ENCODE peak calls at places on chromosomes 3 and 15, in nine cellular contexts. M, D, V, A, E, H, L, X and O are unnamed samples.
A peak's percentile ranks its signal among the peaks of the same experiment; 100 is the strongest.

GRCh38 chr3:105829879-105830622 is 38.8 kb downstream of the CBLB start:
- DNase-seq in M (no peak), D (no peak), V (no peak), A (no peak), E (peak; percentile 21), H (no peak), L (no peak), X (no peak), O (no peak)

GRCh38 chr15:68699881-68700394 is 120.8 kb downstream of the ANP32A start:
- DNase-seq in M (no peak), D (no peak), V (no peak), A (no peak), E (peak; percentile 4), H (no peak), L (no peak), X (no peak), O (no peak)

GRCh38 chr15:57340673-57341259 is 35.5 kb upstream of the CGNL1 start:
- DNase-seq in M (no peak), D (peak; percentile 36), V (peak; percentile 62), A (peak; percentile 58), E (peak; percentile 62), H (peak; percentile 50), L (peak; percentile 19), X (peak; percentile 50), O (no peak)

GRCh38 chr3:185680216-185680615 is 94.1 kb downstream of the SENP2 start:
- DNase-seq in M (no peak), D (no peak), V (no peak), A (no peak), E (peak; percentile 83), H (no peak), L (no peak), X (no peak), O (no peak)

GRCh38 chr3:184597783-184598182 is 36.2 kb downstream of the EPHB3 start:
- DNase-seq in M (peak; percentile 48), D (no peak), V (no peak), A (peak; percentile 50), E (no peak), H (no peak), L (no peak), X (no peak), O (no peak)

GRCh38 chr3:179673522-179673921 is 20.7 kb downstream of the USP13 start:
- DNase-seq in M (no peak), D (no peak), V (peak; percentile 45), A (no peak), E (no peak), H (no peak), L (no peak), X (no peak), O (no peak)

GRCh38 chr15:59741274-59741906 is 52.3 kb upstream of the BNIP2 start:
- DNase-seq in M (no peak), D (no peak), V (no peak), A (no peak), E (peak; percentile 9), H (peak; percentile 12), L (no peak), X (no peak), O (no peak)

GRCh38 chr15:37880009-37880834 is 54.2 kb upstream of the TMCO5A start:
- DNase-seq in M (no peak), D (no peak), V (peak; percentile 21), A (no peak), E (peak; percentile 63), H (peak; percentile 49), L (peak; percentile 2), X (peak; percentile 0), O (no peak)

GRCh38 chr3:126620743-126621142 is 34.2 kb downstream of the TXNRD3 start:
- DNase-seq in M (no peak), D (no peak), V (no peak), A (no peak), E (peak; percentile 17), H (no peak), L (no peak), X (no peak), O (no peak)

GRCh38 chr3:197889204-197889930 is 60.6 kb upstream of the RPL35A start:
- DNase-seq in M (no peak), D (no peak), V (no peak), A (no peak), E (no peak), H (no peak), L (no peak), X (no peak), O (no peak)

GRCh38 chr3:8768364-8769087 is 887 bp downstream of the OXTR start:
- DNase-seq in M (no peak), D (no peak), V (no peak), A (no peak), E (no peak), H (no peak), L (no peak), X (no peak), O (no peak)

GRCh38 chr3:15923640-15924405 is 126.0 kb upstream of the ANKRD28 start:
- DNase-seq in M (no peak), D (no peak), V (no peak), A (no peak), E (no peak), H (no peak), L (no peak), X (peak; percentile 13), O (no peak)

GRCh38 chr3:106688463-106688862 is 688.8 kb upstream of the CCDC54 start:
- DNase-seq in M (no peak), D (peak; percentile 17), V (peak; percentile 25), A (no peak), E (peak; percentile 94), H (no peak), L (no peak), X (peak; percentile 20), O (no peak)

DNA sequence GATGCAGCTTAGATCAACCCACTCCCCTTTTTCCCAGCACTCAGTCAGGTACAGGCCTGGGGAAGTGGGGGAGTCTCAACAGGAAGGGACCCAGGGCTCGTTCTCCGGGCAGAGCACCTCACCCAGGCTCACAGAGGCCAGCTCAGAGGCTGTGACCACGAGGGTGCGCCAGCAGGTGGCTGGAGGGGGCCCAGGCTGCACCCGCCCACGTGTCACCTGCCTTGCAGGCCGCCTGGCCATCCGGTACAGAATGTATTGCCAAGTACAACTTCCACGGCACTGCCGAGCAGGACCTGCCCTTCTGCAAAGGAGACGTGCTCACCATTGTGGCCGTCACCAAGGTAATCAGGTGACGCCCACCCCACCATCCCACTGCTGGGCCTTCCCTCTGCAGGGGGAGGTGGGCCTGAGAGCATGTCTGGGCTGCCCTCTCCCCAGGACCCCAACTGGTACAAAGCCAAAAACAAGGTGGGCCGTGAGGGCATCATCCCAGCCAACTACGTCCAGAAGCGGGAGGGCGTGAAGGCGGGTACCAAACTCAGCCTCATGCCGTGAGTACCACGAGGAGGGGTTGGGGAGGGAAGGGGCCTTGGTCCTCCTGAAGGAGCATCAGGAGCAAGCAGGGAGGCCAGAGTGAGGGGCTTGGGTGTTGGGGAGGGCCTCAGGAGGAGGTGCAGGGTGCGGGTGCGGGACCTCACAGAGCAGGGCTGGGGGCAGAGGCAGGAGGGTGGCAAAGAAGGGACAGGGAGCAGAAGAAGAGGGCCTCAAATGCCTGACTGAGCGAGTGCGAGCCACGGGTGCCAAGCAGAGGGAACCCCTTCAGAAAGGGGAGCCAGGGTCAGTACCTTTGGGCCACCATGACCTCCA is 14.0 kb upstream of the LMAN1L start:
- DNase-seq in M (peak; percentile 85), D (no peak), V (no peak), A (peak; percentile 88), E (no peak), H (no peak), L (no peak), X (no peak), O (no peak)
- TF ChIP-seq CTCF in M (peak; percentile 26), D (no peak), V (no peak), A (no peak), E (no peak), H (no peak), L (peak; percentile 44), X (no peak), O (no peak)

DNA sequence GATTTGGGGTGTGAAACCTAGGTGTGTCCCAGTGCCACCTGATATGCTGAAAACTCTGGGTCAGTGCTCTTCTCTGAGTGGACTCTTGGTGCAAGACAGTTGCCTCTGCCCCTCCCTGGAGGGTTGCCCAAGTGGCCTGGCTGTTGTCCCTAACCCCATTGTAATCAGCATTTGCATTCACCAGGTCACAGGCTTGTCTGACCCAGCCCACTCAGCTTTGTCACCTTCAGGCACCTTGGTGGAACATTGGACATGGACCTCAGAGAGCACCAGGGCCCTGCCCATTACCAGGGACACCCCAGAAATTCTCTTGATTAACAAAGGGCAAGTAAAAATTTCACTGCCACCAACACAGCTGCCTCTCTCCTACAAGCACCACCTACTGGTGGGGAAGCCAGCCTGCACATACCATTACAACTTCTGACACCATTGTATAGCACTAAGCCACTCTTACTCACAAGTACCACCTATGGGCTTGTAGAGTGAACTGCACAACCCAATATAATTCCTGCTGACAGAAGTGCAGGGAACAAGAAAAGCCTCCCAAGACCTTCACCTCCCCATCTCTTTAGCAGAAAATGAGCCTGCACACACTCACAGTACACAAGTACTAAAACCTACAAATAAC is 324.6 kb downstream of the EPHA6 start:
- DNase-seq in M (no peak), D (no peak), V (no peak), A (no peak), E (no peak), H (peak; percentile 30), L (no peak), X (no peak), O (no peak)
- TF ChIP-seq CTCF in M (no peak), D (no peak), V (no peak), A (no peak), E (no peak), H (peak; percentile 36), L (peak; percentile 44), X (no peak), O (no peak)

GRCh38 chr3:62233065-62233464 is 140.3 kb downstream of the FEZF2 start:
- DNase-seq in M (no peak), D (no peak), V (no peak), A (no peak), E (no peak), H (no peak), L (no peak), X (no peak), O (no peak)
- TF ChIP-seq CTCF in M (no peak), D (no peak), V (no peak), A (no peak), E (no peak), H (no peak), L (no peak), X (no peak), O (no peak)

DNA sequence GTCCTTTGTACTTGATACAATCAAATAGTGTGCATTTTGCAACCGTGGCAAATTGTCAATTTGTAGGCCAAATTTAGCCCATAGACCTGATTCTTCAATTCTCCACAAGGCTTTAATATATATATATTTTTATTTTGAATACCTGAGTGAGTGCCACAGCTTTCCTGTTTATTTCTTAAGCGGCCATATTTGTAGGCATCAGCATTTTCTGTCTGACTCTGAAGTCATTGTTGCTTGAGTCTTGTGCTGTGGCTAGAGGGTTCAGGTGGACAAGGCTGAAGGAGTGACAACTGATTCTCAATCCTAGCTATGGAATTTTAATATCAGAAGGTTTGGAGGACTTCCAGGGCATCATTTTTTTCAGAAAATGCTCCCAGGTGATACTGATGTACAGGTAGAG is 75.6 kb upstream of the NAALADL2 start:
- DNase-seq in M (no peak), D (no peak), V (no peak), A (no peak), E (no peak), H (no peak), L (no peak), X (no peak), O (no peak)
- TF ChIP-seq CTCF in M (no peak), D (no peak), V (no peak), A (no peak), E (no peak), H (no peak), L (no peak), X (no peak), O (no peak)